ENCODE peak calls at places on chromosomes 2 and 18, in eight cellular contexts. H is dorsolateral prefrontal cortex; O is NCI-H510A treated with DMSO at 0.1 percent for 48 hours; T is occipital lobe; L is EL; R is SK-N-DZ; N is CD4-positive, alpha-beta T cell; K is kidney tubule cell. A is an unnamed sample.

GRCh38 chr18:55455938-55456337 is 132.1 kb downstream of the TCF4 start:
- DNase-seq in H (no peak), O (peak; percentile 8), T (no peak), L (no peak), R (no peak), N (no peak), K (no peak), A (no peak)

GRCh38 chr2:217827430-217828201 is 175.2 kb downstream of the TNS1 start:
- DNase-seq in H (no peak), O (no peak), T (no peak), L (no peak), R (no peak), N (no peak), K (peak; percentile 13), A (no peak)

GRCh38 chr2:71544919-71545571 is 91.7 kb downstream of the DYSF start:
- DNase-seq in H (no peak), O (no peak), T (no peak), L (no peak), R (no peak), N (no peak), K (peak; percentile 7), A (no peak)

GRCh38 chr2:163266772-163267171 is 428.2 kb upstream of the KCNH7 start:
- DNase-seq in H (no peak), O (no peak), T (no peak), L (peak; percentile 96), R (no peak), N (no peak), K (peak; percentile 81), A (peak; percentile 63)

GRCh38 chr18:36813111-36813752 is 15.6 kb downstream of the TPGS2 start:
- DNase-seq in H (no peak), O (no peak), T (no peak), L (no peak), R (no peak), N (no peak), K (no peak), A (no peak)

GRCh38 chr2:216083464-216084279 is 2.0 kb downstream of the TMEM169 start:
- DNase-seq in H (no peak), O (peak; percentile 74), T (no peak), L (peak; percentile 53), R (peak; percentile 86), N (no peak), K (peak; percentile 93), A (peak; percentile 78)

GRCh38 chr2:108268001-108268400 is 20.7 kb upstream of the SULT1C2 start:
- DNase-seq in H (no peak), O (no peak), T (no peak), L (peak; percentile 82), R (no peak), N (no peak), K (peak; percentile 86), A (peak; percentile 76)

GRCh38 chr2:204538179-204539009 is 6.9 kb upstream of the PARD3B start:
- DNase-seq in H (no peak), O (no peak), T (no peak), L (peak; percentile 77), R (no peak), N (no peak), K (no peak), A (peak; percentile 71)

GRCh38 chr18:76451475-76452331 is 43.3 kb downstream of the ZNF516 start:
- DNase-seq in H (peak; percentile 33), O (peak; percentile 60), T (no peak), L (peak; percentile 51), R (no peak), N (no peak), K (no peak), A (peak; percentile 39)

GRCh38 chr2:46230115-46230571 is 67.1 kb upstream of the EPAS1 start:
- DNase-seq in H (no peak), O (no peak), T (no peak), L (no peak), R (no peak), N (no peak), K (peak; percentile 71), A (no peak)

GRCh38 chr2:45093181-45093580 is 83.9 kb upstream of the SIX2 start:
- DNase-seq in H (no peak), O (no peak), T (no peak), L (no peak), R (no peak), N (no peak), K (no peak), A (no peak)

GRCh38 chr2:232525199-232525598 is 761 bp upstream of the CHRND start:
- DNase-seq in H (no peak), O (no peak), T (no peak), L (no peak), R (no peak), N (no peak), K (no peak), A (no peak)

GRCh38 chr2:2843969-2844548 is 513.0 kb upstream of the MYT1L start:
- DNase-seq in H (no peak), O (peak; percentile 38), T (no peak), L (no peak), R (peak; percentile 33), N (no peak), K (no peak), A (no peak)

GRCh38 chr2:220847587-220847986 is 724.5 kb downstream of the EPHA4 start:
- DNase-seq in H (no peak), O (no peak), T (no peak), L (peak; percentile 97), R (no peak), N (no peak), K (peak; percentile 85), A (peak; percentile 49)

GRCh38 chr2:111121028-111121872 is 536 bp downstream of the BCL2L11 start:
- DNase-seq in H (peak; percentile 50), O (peak; percentile 43), T (no peak), L (peak; percentile 53), R (peak; percentile 37), N (peak; percentile 18), K (peak; percentile 59), A (peak; percentile 59)

GRCh38 chr2:74525717-74526648 is at the start of gene DQX1:
- DNase-seq in H (no peak), O (no peak), T (no peak), L (peak; percentile 36), R (no peak), N (no peak), K (no peak), A (no peak)

GRCh38 chr18:36629095-36629604 is 199.7 kb downstream of the TPGS2 start:
- DNase-seq in H (no peak), O (no peak), T (no peak), L (no peak), R (no peak), N (no peak), K (no peak), A (no peak)

A was measured in mesenchymal stem cell.